ENCODE peak calls at places on chromosomes 12 and 14, in five cellular contexts. R is SK-N-SH, B is HCT116, Y is GM23338, H is HepG2. L is an unnamed sample.

GRCh38 chr12:39224971-39225370 is 217.9 kb downstream of the KIF21A start:
- DNase-seq in H (no peak), Y (no peak), R (no peak), B (no peak), L (no peak)

GRCh38 chr14:30681752-30682355 is 59.7 kb downstream of the SCFD1 start:
- DNase-seq in Y (peak; percentile 61), H (peak; percentile 57), R (peak; percentile 26), B (peak; percentile 27), L (no peak)

GRCh38 chr12:82479511-82479910 is 121.2 kb downstream of the METTL25 start:
- DNase-seq in B (no peak), Y (peak; percentile 41), H (no peak), R (no peak), L (no peak)

GRCh38 chr12:127987199-127987901 is 279.6 kb upstream of the TMEM132C start:
- DNase-seq in R (no peak), H (no peak), Y (no peak), B (no peak), L (no peak)

GRCh38 chr14:36675581-36675980 is 13.9 kb downstream of the PAX9 start:
- DNase-seq in H (no peak), B (no peak), Y (no peak), R (no peak), L (no peak)

GRCh38 chr14:101495827-101496778 is 65.2 kb upstream of the DIO3 start:
- DNase-seq in H (peak; percentile 9), R (no peak), B (no peak), Y (no peak), L (no peak)

GRCh38 chr12:2035421-2036080 is 17.2 kb upstream of the CACNA1C start:
- DNase-seq in Y (no peak), R (no peak), H (no peak), B (no peak), L (no peak)

GRCh38 chr12:89528434-89528833 is 2.6 kb upstream of the POC1B start:
- DNase-seq in R (no peak), B (no peak), Y (no peak), H (no peak), L (no peak)

GRCh38 chr12:80226576-80226975 is 127.2 kb downstream of the OTOGL start:
- DNase-seq in R (no peak), B (no peak), Y (no peak), H (no peak), L (no peak)

GRCh38 chr12:121524196-121524930 is 56.5 kb downstream of the KDM2B start:
- DNase-seq in R (no peak), Y (no peak), H (no peak), B (no peak), L (no peak)

GRCh38 chr14:94769413-94770250 is at the start of gene GSC:
- DNase-seq in B (no peak), Y (peak; percentile 89), H (no peak), R (peak; percentile 90), L (no peak)

GRCh38 chr14:32697704-32698103 is 241.0 kb upstream of the NPAS3 start:
- DNase-seq in R (no peak), B (no peak), Y (no peak), H (no peak), L (no peak)

GRCh38 chr14:23076785-23077408 is 18.0 kb downstream of the ACIN1 start:
- DNase-seq in Y (peak; percentile 74), B (no peak), R (peak; percentile 48), H (peak; percentile 68), L (no peak)
- H3K36me3 ChIP-seq in Y (peaks cover 75% of the 10 kb centered on the region), B (peaks cover 66% of the 10 kb centered on the region), R (peaks cover 87% of the 10 kb centered on the region), H (peaks cover 95% of the 10 kb centered on the region), L (peaks cover 44% of the 10 kb centered on the region)

DNA sequence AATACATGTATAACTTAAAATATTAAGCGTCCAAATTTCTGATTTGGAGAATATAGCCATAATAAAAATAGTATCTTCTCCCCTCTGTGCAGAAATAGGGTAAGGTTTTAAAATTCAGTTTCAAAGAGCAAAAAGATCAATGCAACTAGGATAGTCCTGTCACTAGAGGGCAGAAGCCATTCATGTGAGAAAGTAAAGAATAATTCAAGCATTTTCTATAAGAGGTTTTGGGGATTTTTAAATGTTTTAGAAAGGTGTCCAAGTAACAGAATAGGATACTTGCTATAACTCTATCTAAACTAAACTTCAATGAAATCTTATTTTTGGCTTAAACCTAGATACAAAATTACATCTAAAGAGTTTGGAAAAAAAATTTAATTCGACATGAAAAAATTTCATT is 50.3 kb downstream of the ADAMTS20 start:
- DNase-seq in Y (peak; percentile 57), R (peak; percentile 56), H (peak; percentile 3), B (peak; percentile 36), L (no peak)
- TF ChIP-seq REST in Y (no peak), R (no peak), H (no peak), B (no peak), L (no peak)

DNA sequence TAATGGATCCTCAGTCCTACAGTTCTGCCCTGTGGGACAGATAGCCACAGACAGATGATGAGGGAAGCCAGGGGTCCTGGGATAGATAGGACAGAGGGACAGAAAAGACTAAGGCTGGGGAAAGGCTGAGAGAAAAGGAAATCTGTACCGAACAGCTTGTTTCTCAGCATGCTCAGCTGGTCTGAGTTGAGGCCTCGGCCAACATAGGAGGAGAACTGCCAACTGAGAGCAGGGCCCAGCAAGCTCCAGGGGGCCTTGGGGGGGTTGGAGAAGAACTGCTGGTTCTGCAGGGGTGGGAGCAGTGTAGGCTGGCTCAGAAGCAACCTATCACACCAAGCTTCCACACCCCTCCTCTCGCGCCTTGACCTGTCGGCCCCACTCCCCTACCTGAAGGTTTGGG is 10.1 kb downstream of the IL23A start:
- DNase-seq in Y (no peak), H (no peak), R (no peak), B (no peak), L (no peak)
- H3K36me3 ChIP-seq in Y (peaks cover 21% of the 10 kb centered on the region), H (peaks cover 60% of the 10 kb centered on the region), R (peaks cover 59% of the 10 kb centered on the region), B (peaks cover 17% of the 10 kb centered on the region), L (peaks cover 5% of the 10 kb centered on the region)

DNA sequence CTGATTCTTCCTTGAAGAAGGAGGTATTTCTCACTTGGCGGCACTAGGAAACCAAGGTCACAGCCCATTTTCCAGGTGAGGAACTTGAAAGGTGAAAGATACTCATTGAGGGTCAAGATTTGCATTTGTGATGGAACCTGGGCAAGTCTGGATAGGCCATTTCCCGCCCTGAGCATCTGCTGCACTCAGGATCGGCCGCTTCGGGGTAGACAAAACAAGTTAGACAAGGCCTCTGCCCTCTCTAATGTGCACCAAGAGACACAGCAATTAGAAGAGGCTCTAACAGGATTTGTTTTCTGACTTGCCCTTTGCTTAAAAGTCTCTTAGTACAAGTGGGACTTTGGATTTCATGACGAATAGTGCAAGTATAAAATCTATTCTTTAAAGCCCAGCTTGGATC is 167.2 kb downstream of the KTN1 start:
- DNase-seq in Y (no peak), H (no peak), R (no peak), B (no peak), L (no peak)
- TF ChIP-seq REST in Y (no peak), H (no peak), R (no peak), B (no peak), L (no peak)

GRCh38 chr12:130792926-130793849 is 45.9 kb downstream of the STX2 start:
- DNase-seq in H (no peak), Y (peak; percentile 49), R (no peak), B (no peak), L (no peak)
- H3K36me3 ChIP-seq in H (peaks cover 47% of the 10 kb centered on the region), Y (no peaks in the 10 kb centered on the region), R (peaks cover 44% of the 10 kb centered on the region), B (peaks cover 9% of the 10 kb centered on the region), L (peaks cover 5% of the 10 kb centered on the region)

DNA sequence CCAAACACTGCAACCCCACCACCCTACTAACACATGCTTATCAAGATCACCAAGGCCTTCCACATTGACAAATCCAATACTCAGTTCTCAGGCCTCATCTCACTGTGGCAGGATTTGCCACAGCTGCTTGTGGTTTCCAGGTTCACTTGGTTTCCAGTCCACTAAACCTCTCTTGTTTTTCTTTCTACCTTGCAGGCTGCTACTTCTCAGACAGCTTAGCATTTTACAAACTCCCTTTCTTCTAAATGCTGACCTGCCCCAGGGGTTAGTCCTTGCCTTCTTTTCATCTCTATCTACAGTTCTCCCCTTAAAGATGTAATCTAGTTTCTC is 84.1 kb downstream of the BCAT1 start:
- DNase-seq in R (peak; percentile 8), H (no peak), B (no peak), Y (no peak), L (no peak)
- TF ChIP-seq REST in R (no peak), H (no peak), B (no peak), Y (no peak), L (no peak)

DNA sequence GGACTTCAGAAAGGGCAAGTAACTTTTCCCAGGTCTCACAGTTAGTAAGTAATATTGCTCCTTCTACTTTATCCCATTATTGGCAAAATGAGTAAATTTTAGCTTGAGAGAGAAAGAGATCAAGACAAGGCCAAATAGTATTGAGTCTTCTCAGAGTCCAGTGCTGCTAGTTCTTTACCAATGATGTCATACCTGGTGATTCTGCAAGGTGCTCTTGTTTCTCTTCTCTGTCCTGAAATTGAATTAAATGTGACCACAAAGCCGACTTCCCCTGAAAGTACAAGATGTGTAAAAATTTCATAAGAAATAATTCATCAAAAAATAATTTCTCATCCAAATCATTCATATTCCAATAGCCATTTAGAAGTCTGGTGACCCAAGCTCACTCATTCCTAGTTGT is 97.5 kb upstream of the SINHCAF start:
- DNase-seq in Y (no peak), B (no peak), H (no peak), R (no peak), L (no peak)
- H3K36me3 ChIP-seq in Y (no peaks in the 10 kb centered on the region), B (no peaks in the 10 kb centered on the region), H (peaks cover 10% of the 10 kb centered on the region), R (no peaks in the 10 kb centered on the region), L (no peaks in the 10 kb centered on the region)

L was measured in Panc1.